ENCODE peak calls at places on chromosomes 3 and 15, in four cellular contexts. One of them, this sample, is unnamed.

GRCh38 chr3:65936908-65937638 is 101.6 kb downstream of the MAGI1 start:
- DNase-seq in iris pigment epithelial cell: no peak
- DNase-seq in bronchial epithelial cell: no peak
- DNase-seq in fibroblast of the aortic adventitia: no peak
- DNase-seq in this sample: no peak

GRCh38 chr15:75727851-75728715 is 15.4 kb upstream of the CSPG4 start:
- DNase-seq in iris pigment epithelial cell: no peak
- DNase-seq in bronchial epithelial cell: peak; percentile 46
- DNase-seq in fibroblast of the aortic adventitia: peak; percentile 32
- DNase-seq in this sample: no peak

GRCh38 chr15:90592144-90592887 is 62.6 kb downstream of the CRTC3 start:
- DNase-seq in iris pigment epithelial cell: peak; percentile 88
- DNase-seq in bronchial epithelial cell: peak; percentile 79
- DNase-seq in fibroblast of the aortic adventitia: peak; percentile 76
- DNase-seq in this sample: no peak

GRCh38 chr15:70101459-70102113 is 3.9 kb upstream of the TLE3 start:
- DNase-seq in iris pigment epithelial cell: peak; percentile 97
- DNase-seq in bronchial epithelial cell: peak; percentile 67
- DNase-seq in fibroblast of the aortic adventitia: peak; percentile 79
- DNase-seq in this sample: no peak

GRCh38 chr3:30904986-30905385 is 10.5 kb upstream of the GADL1 start:
- DNase-seq in iris pigment epithelial cell: peak; percentile 28
- DNase-seq in bronchial epithelial cell: no peak
- DNase-seq in fibroblast of the aortic adventitia: no peak
- DNase-seq in this sample: no peak

GRCh38 chr15:82315519-82316246 is 33.6 kb downstream of the GOLGA6L10 start:
- DNase-seq in iris pigment epithelial cell: no peak
- DNase-seq in bronchial epithelial cell: no peak
- DNase-seq in fibroblast of the aortic adventitia: no peak
- DNase-seq in this sample: no peak

GRCh38 chr15:62165029-62165792 is at the start of gene C2CD4B:
- DNase-seq in iris pigment epithelial cell: no peak
- DNase-seq in bronchial epithelial cell: no peak
- DNase-seq in fibroblast of the aortic adventitia: no peak
- DNase-seq in this sample: no peak

GRCh38 chr15:69253156-69253555 is 45.6 kb upstream of the PAQR5 start:
- DNase-seq in iris pigment epithelial cell: peak; percentile 85
- DNase-seq in bronchial epithelial cell: peak; percentile 90
- DNase-seq in fibroblast of the aortic adventitia: peak; percentile 92
- DNase-seq in this sample: no peak

GRCh38 chr3:7205535-7206331 is 344.8 kb downstream of the GRM7 start:
- DNase-seq in iris pigment epithelial cell: no peak
- DNase-seq in bronchial epithelial cell: no peak
- DNase-seq in fibroblast of the aortic adventitia: no peak
- DNase-seq in this sample: peak; percentile 41

GRCh38 chr15:62618432-62618831 is 424.1 kb upstream of the TPM1 start:
- DNase-seq in iris pigment epithelial cell: peak; percentile 77
- DNase-seq in bronchial epithelial cell: peak; percentile 80
- DNase-seq in fibroblast of the aortic adventitia: peak; percentile 83
- DNase-seq in this sample: no peak

GRCh38 chr15:55991841-55992768 is 1.3 kb downstream of the NEDD4 start:
- DNase-seq in iris pigment epithelial cell: peak; percentile 26
- DNase-seq in bronchial epithelial cell: no peak
- DNase-seq in fibroblast of the aortic adventitia: peak; percentile 21
- DNase-seq in this sample: no peak

GRCh38 chr15:87348746-87349145 is 907.8 kb downstream of the NTRK3 start:
- DNase-seq in iris pigment epithelial cell: peak; percentile 88
- DNase-seq in bronchial epithelial cell: peak; percentile 49
- DNase-seq in fibroblast of the aortic adventitia: peak; percentile 62
- DNase-seq in this sample: no peak

GRCh38 chr3:99644741-99645140 is 6.3 kb downstream of the COL8A1 start:
- DNase-seq in iris pigment epithelial cell: no peak
- DNase-seq in bronchial epithelial cell: no peak
- DNase-seq in fibroblast of the aortic adventitia: no peak
- DNase-seq in this sample: no peak

GRCh38 chr15:70535071-70535954 is 228.0 kb downstream of the UACA start:
- DNase-seq in iris pigment epithelial cell: no peak
- DNase-seq in bronchial epithelial cell: no peak
- DNase-seq in fibroblast of the aortic adventitia: no peak
- DNase-seq in this sample: no peak

GRCh38 chr15:79943820-79944219 is 27.2 kb downstream of the BCL2A1 start:
- DNase-seq in iris pigment epithelial cell: peak; percentile 86
- DNase-seq in bronchial epithelial cell: peak; percentile 61
- DNase-seq in fibroblast of the aortic adventitia: peak; percentile 10
- DNase-seq in this sample: no peak

GRCh38 chr3:45105855-45106655 is 40.1 kb downstream of the CDCP1 start:
- DNase-seq in iris pigment epithelial cell: peak; percentile 89
- DNase-seq in bronchial epithelial cell: peak; percentile 84
- DNase-seq in fibroblast of the aortic adventitia: peak; percentile 75
- DNase-seq in this sample: no peak

GRCh38 chr15:67149068-67149841 is 83.9 kb downstream of the SMAD3 start:
- DNase-seq in iris pigment epithelial cell: no peak
- DNase-seq in bronchial epithelial cell: peak; percentile 29
- DNase-seq in fibroblast of the aortic adventitia: no peak
- DNase-seq in this sample: no peak

GRCh38 chr3:186361612-186362408 is at the start of gene DGKG:
- DNase-seq in iris pigment epithelial cell: no peak
- DNase-seq in bronchial epithelial cell: no peak
- DNase-seq in fibroblast of the aortic adventitia: no peak
- DNase-seq in this sample: no peak

GRCh38 chr3:9168230-9168629 is 81.2 kb downstream of the SRGAP3 start:
- DNase-seq in iris pigment epithelial cell: peak; percentile 3
- DNase-seq in bronchial epithelial cell: peak; percentile 72
- DNase-seq in fibroblast of the aortic adventitia: no peak
- DNase-seq in this sample: peak; percentile 84

GRCh38 chr3:126208618-126209256 is 28.4 kb upstream of the ALDH1L1 start:
- DNase-seq in iris pigment epithelial cell: peak; percentile 95
- DNase-seq in bronchial epithelial cell: peak; percentile 97
- DNase-seq in fibroblast of the aortic adventitia: peak; percentile 93
- DNase-seq in this sample: no peak

This sample was measured in GM12878.